ENCODE peak calls at places on chromosomes 16 and 17, in five cellular contexts. A, O, M, F and P are unnamed samples.

GRCh38 chr17:3865166-3865565 is 19.1 kb upstream of the NCBP3 start:
- DNase-seq in A (peak), O (no peak), M (no peak), F (no peak), P (no peak)

GRCh38 chr17:50665838-50666237 is 31.2 kb downstream of the ABCC3 start:
- DNase-seq in A (no peak), O (no peak), M (no peak), F (no peak), P (no peak)

GRCh38 chr17:79066963-79067362 is 7.7 kb upstream of the ENGASE start:
- DNase-seq in A (no peak), O (no peak), M (no peak), F (no peak), P (no peak)

GRCh38 chr17:32876414-32877163 is at the start of gene MYO1D:
- DNase-seq in A (no peak), O (peak), M (peak), F (no peak), P (no peak)

GRCh38 chr17:14813649-14814048 is 451.5 kb downstream of the PMP22 start:
- DNase-seq in A (peak), O (no peak), M (no peak), F (no peak), P (no peak)

GRCh38 chr16:67296422-67296821 is 17.1 kb downstream of the PLEKHG4 start:
- DNase-seq in A (peak), O (no peak), M (no peak), F (peak), P (peak)

GRCh38 chr16:77739493-77739892 is 17.2 kb downstream of the NUDT7 start:
- DNase-seq in A (peak), O (no peak), M (no peak), F (no peak), P (no peak)

GRCh38 chr16:69893086-69893485 is 58.0 kb upstream of the CLEC18A start:
- DNase-seq in A (no peak), O (no peak), M (no peak), F (no peak), P (no peak)

GRCh38 chr16:27235938-27236245 is 32.6 kb downstream of the KDM8 start:
- DNase-seq in A (no peak), O (no peak), M (no peak), F (no peak), P (no peak)

GRCh38 chr16:82639666-82640336 is 13.0 kb downstream of the CDH13 start:
- DNase-seq in A (peak), O (peak), M (no peak), F (no peak), P (peak)

GRCh38 chr17:46872421-46872820 is 21.0 kb downstream of the WNT9B start:
- DNase-seq in A (no peak), O (no peak), M (no peak), F (no peak), P (no peak)

GRCh38 chr17:3944485-3945388 is 19.5 kb downstream of the ATP2A3 start:
- DNase-seq in A (peak), O (no peak), M (peak), F (no peak), P (peak)

GRCh38 chr17:16423226-16423872 is 8.0 kb downstream of the TRPV2 start:
- DNase-seq in A (no peak), O (no peak), M (no peak), F (no peak), P (no peak)

GRCh38 chr17:45132569-45133463 is 501 bp upstream of the PLCD3 start:
- DNase-seq in A (peak), O (peak), M (peak), F (no peak), P (peak)
- TF ChIP-seq CTCF in A (peak), O (peak), M (peak), F (peak), P (peak)

DNA sequence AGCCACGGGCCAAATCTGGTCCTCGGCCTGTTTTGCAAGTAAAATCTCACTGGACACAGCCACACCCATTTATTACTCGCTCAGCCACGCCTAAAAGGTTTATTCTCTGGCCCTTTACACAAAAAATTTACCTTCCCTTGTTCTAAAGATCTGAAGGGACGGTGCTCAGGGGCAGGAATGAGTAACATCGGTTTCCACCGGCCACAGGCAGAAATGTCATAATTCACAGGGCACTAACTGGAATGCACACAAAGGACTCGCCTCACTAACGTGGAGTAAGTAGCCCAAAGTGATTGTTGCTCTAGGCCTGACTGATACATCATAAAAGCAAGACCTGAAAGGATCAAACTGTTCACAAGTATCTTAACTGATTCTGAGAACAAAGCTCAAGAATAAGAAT is 9.0 kb upstream of the TCF25 start:
- DNase-seq in A (peak), O (no peak), M (no peak), F (no peak), P (peak)
- H3K4me3 ChIP-seq in A (no peak), O (no peak), M (no peak), F (no peak), P (no peak)

GRCh38 chr16:85329059-85329812 is 217.0 kb upstream of the CIBAR2 start:
- DNase-seq in A (no peak), O (no peak), M (no peak), F (no peak), P (no peak)
- TF ChIP-seq CTCF in A (no peak), O (no peak), M (no peak), F (no peak), P (no peak)

GRCh38 chr16:57345666-57346204 is 12.8 kb upstream of the CCL22 start:
- DNase-seq in A (no peak), O (no peak), M (no peak), F (no peak), P (no peak)

GRCh38 chr16:57343131-57343731 is 15.4 kb upstream of the CCL22 start:
- DNase-seq in A (no peak), O (no peak), M (no peak), F (no peak), P (no peak)

GRCh38 chr16:57345021-57345420 is 13.6 kb upstream of the CCL22 start:
- DNase-seq in A (no peak), O (no peak), M (no peak), F (no peak), P (no peak)

GRCh38 chr16:57341441-57342303 is 16.9 kb upstream of the CCL22 start:
- DNase-seq in A (peak), O (no peak), M (no peak), F (peak), P (peak)

DNA sequence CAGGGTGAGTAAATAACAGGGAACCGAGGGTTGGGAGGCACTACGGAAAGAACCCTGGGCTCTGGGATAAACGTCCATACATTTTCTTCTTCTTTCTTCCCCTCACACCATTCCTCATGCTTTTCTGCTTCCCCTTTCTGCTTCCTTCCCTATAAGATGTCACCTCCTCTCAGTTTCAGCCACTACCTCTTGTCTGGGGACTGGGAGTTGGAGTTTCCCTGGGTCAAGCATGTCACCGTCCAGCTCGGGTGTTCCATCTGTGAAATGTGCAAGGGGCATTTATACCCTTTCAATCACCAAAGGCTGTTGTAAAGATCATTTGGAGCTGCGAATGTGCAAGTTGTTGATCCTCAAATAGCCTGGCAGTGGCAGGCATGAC is 17.5 kb upstream of the CCL22 start:
- DNase-seq in A (no peak), O (no peak), M (no peak), F (no peak), P (no peak)
- H3K4me3 ChIP-seq in A (no peak), O (no peak), M (no peak), F (no peak), P (no peak)

DNA sequence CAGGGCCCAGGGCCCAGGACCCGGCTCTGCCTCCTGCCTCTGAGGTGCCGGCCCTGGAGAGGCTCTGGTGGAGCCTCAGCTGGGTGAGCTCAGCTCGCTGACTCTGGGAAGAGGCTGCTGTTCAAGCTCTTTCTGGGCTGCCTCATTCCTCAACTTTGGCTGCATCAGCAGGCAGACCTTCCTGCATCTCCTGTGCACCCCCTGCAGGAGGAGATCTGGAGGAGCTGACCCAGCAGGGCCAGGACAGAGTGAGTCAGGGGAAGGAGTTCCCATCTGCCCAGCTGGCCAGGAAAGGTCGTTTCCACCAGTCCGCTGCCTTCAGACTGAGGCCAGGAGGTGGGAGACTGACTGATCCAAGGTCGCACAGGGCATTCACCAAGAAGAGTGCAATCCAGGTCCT is 10.7 kb downstream of the CRHR1 start:
- DNase-seq in A (no peak), O (no peak), M (no peak), F (no peak), P (no peak)
- TF ChIP-seq CTCF in A (no peak), O (no peak), M (no peak), F (peak), P (no peak)